ENCODE peak calls at places on chromosomes 12 and 14, in seven cellular contexts. One of them, this sample, is unnamed.

GRCh38 chr12:130838284-130838950 is 633 bp downstream of the STX2 start:
- DNase-seq in neuronal stem cell: peak; percentile 24
- DNase-seq in brain microvascular endothelial cell: peak; percentile 13
- DNase-seq in GM23248: peak; percentile 64
- DNase-seq in CD4-positive, alpha-beta T cell: no peak
- DNase-seq in left ventricle myocardium inferior: no peak
- DNase-seq in HepG2: peak; percentile 27
- DNase-seq in this sample: peak; percentile 39

GRCh38 chr12:50482566-50482965 is 22.2 kb upstream of the DIP2B start:
- DNase-seq in neuronal stem cell: no peak
- DNase-seq in brain microvascular endothelial cell: peak; percentile 16
- DNase-seq in GM23248: no peak
- DNase-seq in CD4-positive, alpha-beta T cell: no peak
- DNase-seq in left ventricle myocardium inferior: no peak
- DNase-seq in HepG2: no peak
- DNase-seq in this sample: peak; percentile 22

GRCh38 chr12:103373088-103373523 is 122.7 kb downstream of the C12orf42 start:
- DNase-seq in neuronal stem cell: no peak
- DNase-seq in brain microvascular endothelial cell: no peak
- DNase-seq in GM23248: no peak
- DNase-seq in CD4-positive, alpha-beta T cell: no peak
- DNase-seq in left ventricle myocardium inferior: no peak
- DNase-seq in HepG2: no peak
- DNase-seq in this sample: no peak

GRCh38 chr12:46224401-46224800 is 44.4 kb downstream of the SLC38A1 start:
- DNase-seq in neuronal stem cell: no peak
- DNase-seq in brain microvascular endothelial cell: no peak
- DNase-seq in GM23248: peak; percentile 94
- DNase-seq in CD4-positive, alpha-beta T cell: no peak
- DNase-seq in left ventricle myocardium inferior: peak; percentile 33
- DNase-seq in HepG2: no peak
- DNase-seq in this sample: no peak

GRCh38 chr12:91373086-91373485 is 190.5 kb upstream of the DCN start:
- DNase-seq in neuronal stem cell: no peak
- DNase-seq in brain microvascular endothelial cell: no peak
- DNase-seq in GM23248: no peak
- DNase-seq in CD4-positive, alpha-beta T cell: no peak
- DNase-seq in left ventricle myocardium inferior: no peak
- DNase-seq in HepG2: no peak
- DNase-seq in this sample: no peak

GRCh38 chr12:84397846-84398245 is 514.8 kb downstream of the SLC6A15 start:
- DNase-seq in neuronal stem cell: no peak
- DNase-seq in brain microvascular endothelial cell: no peak
- DNase-seq in GM23248: no peak
- DNase-seq in CD4-positive, alpha-beta T cell: no peak
- DNase-seq in left ventricle myocardium inferior: no peak
- DNase-seq in HepG2: no peak
- DNase-seq in this sample: no peak

GRCh38 chr14:105119410-105120025 is 49.1 kb downstream of the JAG2 start:
- DNase-seq in neuronal stem cell: no peak
- DNase-seq in brain microvascular endothelial cell: no peak
- DNase-seq in GM23248: no peak
- DNase-seq in CD4-positive, alpha-beta T cell: no peak
- DNase-seq in left ventricle myocardium inferior: no peak
- DNase-seq in HepG2: no peak
- DNase-seq in this sample: no peak

GRCh38 chr12:58633479-58633878 is 286.8 kb downstream of the LRIG3 start:
- DNase-seq in neuronal stem cell: no peak
- DNase-seq in brain microvascular endothelial cell: peak; percentile 20
- DNase-seq in GM23248: peak; percentile 30
- DNase-seq in CD4-positive, alpha-beta T cell: no peak
- DNase-seq in left ventricle myocardium inferior: no peak
- DNase-seq in HepG2: no peak
- DNase-seq in this sample: peak; percentile 8

GRCh38 chr12:12376636-12377448 is 20.0 kb downstream of the BORCS5 start:
- DNase-seq in neuronal stem cell: peak; percentile 50
- DNase-seq in brain microvascular endothelial cell: peak; percentile 18
- DNase-seq in GM23248: peak; percentile 84
- DNase-seq in CD4-positive, alpha-beta T cell: peak; percentile 15
- DNase-seq in left ventricle myocardium inferior: no peak
- DNase-seq in HepG2: peak; percentile 81
- DNase-seq in this sample: peak; percentile 68

GRCh38 chr12:27446436-27446835 is at the start of gene SMCO2:
- DNase-seq in neuronal stem cell: no peak
- DNase-seq in brain microvascular endothelial cell: no peak
- DNase-seq in GM23248: no peak
- DNase-seq in CD4-positive, alpha-beta T cell: no peak
- DNase-seq in left ventricle myocardium inferior: no peak
- DNase-seq in HepG2: no peak
- DNase-seq in this sample: no peak

GRCh38 chr12:74598819-74599218 is 61.2 kb downstream of the ATXN7L3B start:
- DNase-seq in neuronal stem cell: no peak
- DNase-seq in brain microvascular endothelial cell: no peak
- DNase-seq in GM23248: peak; percentile 4
- DNase-seq in CD4-positive, alpha-beta T cell: no peak
- DNase-seq in left ventricle myocardium inferior: no peak
- DNase-seq in HepG2: no peak
- DNase-seq in this sample: peak; percentile 57

GRCh38 chr12:64387201-64387816 is 3.2 kb downstream of the C12orf56 start:
- DNase-seq in neuronal stem cell: no peak
- DNase-seq in brain microvascular endothelial cell: no peak
- DNase-seq in GM23248: no peak
- DNase-seq in CD4-positive, alpha-beta T cell: no peak
- DNase-seq in left ventricle myocardium inferior: no peak
- DNase-seq in HepG2: no peak
- DNase-seq in this sample: peak; percentile 29

GRCh38 chr14:39243831-39244230 is 10.1 kb downstream of the MIA2 start:
- DNase-seq in neuronal stem cell: no peak
- DNase-seq in brain microvascular endothelial cell: no peak
- DNase-seq in GM23248: no peak
- DNase-seq in CD4-positive, alpha-beta T cell: no peak
- DNase-seq in left ventricle myocardium inferior: no peak
- DNase-seq in HepG2: no peak
- DNase-seq in this sample: no peak

GRCh38 chr14:105474478-105475268 is at the start of gene CRIP2:
- DNase-seq in neuronal stem cell: no peak
- DNase-seq in brain microvascular endothelial cell: no peak
- DNase-seq in GM23248: peak; percentile 83
- DNase-seq in CD4-positive, alpha-beta T cell: no peak
- DNase-seq in left ventricle myocardium inferior: peak; percentile 77
- DNase-seq in HepG2: no peak
- DNase-seq in this sample: peak; percentile 47

GRCh38 chr12:48542300-48542928 is 17.0 kb downstream of the OR8S1 start:
- DNase-seq in neuronal stem cell: peak; percentile 32
- DNase-seq in brain microvascular endothelial cell: peak; percentile 6
- DNase-seq in GM23248: peak; percentile 47
- DNase-seq in CD4-positive, alpha-beta T cell: peak; percentile 39
- DNase-seq in left ventricle myocardium inferior: no peak
- DNase-seq in HepG2: peak; percentile 27
- DNase-seq in this sample: peak; percentile 42

GRCh38 chr12:89370850-89371249 is 18.5 kb upstream of the DUSP6 start:
- DNase-seq in neuronal stem cell: no peak
- DNase-seq in brain microvascular endothelial cell: peak; percentile 79
- DNase-seq in GM23248: peak; percentile 70
- DNase-seq in CD4-positive, alpha-beta T cell: no peak
- DNase-seq in left ventricle myocardium inferior: no peak
- DNase-seq in HepG2: no peak
- DNase-seq in this sample: peak; percentile 99

GRCh38 chr12:70745066-70745465 is 107.8 kb upstream of the PTPRB start:
- DNase-seq in neuronal stem cell: no peak
- DNase-seq in brain microvascular endothelial cell: no peak
- DNase-seq in GM23248: no peak
- DNase-seq in CD4-positive, alpha-beta T cell: no peak
- DNase-seq in left ventricle myocardium inferior: no peak
- DNase-seq in HepG2: no peak
- DNase-seq in this sample: no peak

GRCh38 chr12:70747445-70747844 is 110.2 kb upstream of the PTPRB start:
- DNase-seq in neuronal stem cell: no peak
- DNase-seq in brain microvascular endothelial cell: no peak
- DNase-seq in GM23248: no peak
- DNase-seq in CD4-positive, alpha-beta T cell: no peak
- DNase-seq in left ventricle myocardium inferior: no peak
- DNase-seq in HepG2: no peak
- DNase-seq in this sample: no peak

GRCh38 chr12:70741266-70741665 is 104.0 kb upstream of the PTPRB start:
- DNase-seq in neuronal stem cell: no peak
- DNase-seq in brain microvascular endothelial cell: no peak
- DNase-seq in GM23248: no peak
- DNase-seq in CD4-positive, alpha-beta T cell: no peak
- DNase-seq in left ventricle myocardium inferior: no peak
- DNase-seq in HepG2: no peak
- DNase-seq in this sample: no peak

GRCh38 chr12:70739741-70740140 is 102.5 kb upstream of the PTPRB start:
- DNase-seq in neuronal stem cell: no peak
- DNase-seq in brain microvascular endothelial cell: no peak
- DNase-seq in GM23248: no peak
- DNase-seq in CD4-positive, alpha-beta T cell: no peak
- DNase-seq in left ventricle myocardium inferior: no peak
- DNase-seq in HepG2: no peak
- DNase-seq in this sample: no peak

DNA sequence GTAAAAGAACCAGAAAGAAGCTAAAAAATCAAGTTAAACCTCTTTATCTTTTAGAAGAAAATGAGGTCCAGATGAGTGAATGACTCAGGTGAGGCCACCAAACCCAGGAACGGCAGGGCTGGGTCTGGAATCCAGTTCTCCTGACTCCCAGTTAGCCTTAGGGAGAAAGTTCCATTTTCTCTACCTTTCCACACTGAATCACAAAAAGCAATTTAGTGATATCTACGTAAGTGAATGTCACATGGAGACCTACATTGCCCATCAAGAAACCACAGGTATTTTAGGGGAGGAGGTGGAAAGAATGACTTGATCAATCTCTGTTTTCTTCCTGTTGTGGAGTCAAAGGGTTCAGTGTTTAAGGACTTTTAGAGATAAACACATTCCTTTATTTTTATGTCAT is 106.9 kb upstream of the PTPRB start:
- DNase-seq in neuronal stem cell: no peak
- DNase-seq in brain microvascular endothelial cell: no peak
- DNase-seq in GM23248: peak; percentile 10
- DNase-seq in CD4-positive, alpha-beta T cell: no peak
- DNase-seq in left ventricle myocardium inferior: no peak
- DNase-seq in HepG2: no peak
- DNase-seq in this sample: peak; percentile 80
- H3K27ac ChIP-seq in neuronal stem cell: no peak overlapping the region
- H3K27ac ChIP-seq in brain microvascular endothelial cell: no peak overlapping the region
- H3K27ac ChIP-seq in GM23248: no peak overlapping the region
- H3K27ac ChIP-seq in CD4-positive, alpha-beta T cell: no peak overlapping the region
- H3K27ac ChIP-seq in left ventricle myocardium inferior: no peak overlapping the region
- H3K27ac ChIP-seq in HepG2: no peak overlapping the region
- H3K27ac ChIP-seq in this sample: no peak overlapping the region

GRCh38 chr12:114529956-114530355 is 124.0 kb upstream of the TBX5 start:
- DNase-seq in neuronal stem cell: no peak
- DNase-seq in brain microvascular endothelial cell: no peak
- DNase-seq in GM23248: peak; percentile 48
- DNase-seq in CD4-positive, alpha-beta T cell: no peak
- DNase-seq in left ventricle myocardium inferior: no peak
- DNase-seq in HepG2: no peak
- DNase-seq in this sample: no peak
- H3K27ac ChIP-seq in neuronal stem cell: no peak overlapping the region
- H3K27ac ChIP-seq in brain microvascular endothelial cell: no peak overlapping the region
- H3K27ac ChIP-seq in GM23248: no peak overlapping the region
- H3K27ac ChIP-seq in CD4-positive, alpha-beta T cell: no peak overlapping the region
- H3K27ac ChIP-seq in left ventricle myocardium inferior: no peak overlapping the region
- H3K27ac ChIP-seq in HepG2: no peak overlapping the region
- H3K27ac ChIP-seq in this sample: no peak overlapping the region

GRCh38 chr12:6764011-6764828 is 1.9 kb upstream of the PTMS start:
- DNase-seq in neuronal stem cell: peak; percentile 99
- DNase-seq in brain microvascular endothelial cell: peak; percentile 99
- DNase-seq in GM23248: peak; percentile 96
- DNase-seq in CD4-positive, alpha-beta T cell: no peak
- DNase-seq in left ventricle myocardium inferior: peak; percentile 93
- DNase-seq in HepG2: peak; percentile 95
- DNase-seq in this sample: peak; percentile 95

GRCh38 chr12:6765048-6765633 is 1.0 kb upstream of the PTMS start:
- DNase-seq in neuronal stem cell: no peak
- DNase-seq in brain microvascular endothelial cell: no peak
- DNase-seq in GM23248: peak; percentile 54
- DNase-seq in CD4-positive, alpha-beta T cell: no peak
- DNase-seq in left ventricle myocardium inferior: no peak
- DNase-seq in HepG2: no peak
- DNase-seq in this sample: peak; percentile 24

GRCh38 chr12:6761849-6762248 is 4.3 kb upstream of the PTMS start:
- DNase-seq in neuronal stem cell: no peak
- DNase-seq in brain microvascular endothelial cell: no peak
- DNase-seq in GM23248: no peak
- DNase-seq in CD4-positive, alpha-beta T cell: no peak
- DNase-seq in left ventricle myocardium inferior: no peak
- DNase-seq in HepG2: no peak
- DNase-seq in this sample: no peak

GRCh38 chr12:6765634-6766581 is at the start of gene PTMS:
- DNase-seq in neuronal stem cell: peak; percentile 89
- DNase-seq in brain microvascular endothelial cell: peak; percentile 71
- DNase-seq in GM23248: peak; percentile 83
- DNase-seq in CD4-positive, alpha-beta T cell: no peak
- DNase-seq in left ventricle myocardium inferior: peak; percentile 86
- DNase-seq in HepG2: peak; percentile 41
- DNase-seq in this sample: peak; percentile 91

DNA sequence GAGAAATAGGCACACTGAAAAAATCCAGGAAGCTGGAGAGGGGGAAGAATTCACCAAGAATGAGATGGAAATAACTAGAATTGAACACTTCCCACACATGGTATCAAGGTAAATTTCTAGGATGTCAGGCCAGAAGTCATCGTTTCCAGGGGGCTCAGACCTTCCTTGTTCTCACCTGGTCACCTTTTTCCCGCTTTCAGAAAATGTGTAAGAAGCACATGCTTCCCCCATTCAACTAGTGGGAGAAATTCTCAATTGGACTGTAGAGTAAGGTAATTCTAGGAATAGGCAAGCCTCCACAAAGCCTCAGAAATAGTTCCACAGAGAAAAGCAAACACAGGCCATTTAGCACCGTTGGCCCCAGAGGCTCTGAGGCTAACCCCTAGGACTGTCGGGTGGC is 2.8 kb upstream of the PTMS start:
- DNase-seq in neuronal stem cell: no peak
- DNase-seq in brain microvascular endothelial cell: no peak
- DNase-seq in GM23248: no peak
- DNase-seq in CD4-positive, alpha-beta T cell: no peak
- DNase-seq in left ventricle myocardium inferior: no peak
- DNase-seq in HepG2: no peak
- DNase-seq in this sample: no peak
- H3K27ac ChIP-seq in neuronal stem cell: peak overlapping the region; percentile 95
- H3K27ac ChIP-seq in brain microvascular endothelial cell: peak overlapping the region; percentile 79
- H3K27ac ChIP-seq in GM23248: peak overlapping the region; percentile 73
- H3K27ac ChIP-seq in CD4-positive, alpha-beta T cell: no peak overlapping the region
- H3K27ac ChIP-seq in left ventricle myocardium inferior: peak overlapping the region; percentile 97
- H3K27ac ChIP-seq in HepG2: peak overlapping the region; percentile 54
- H3K27ac ChIP-seq in this sample: peak overlapping the region; percentile 24

DNA sequence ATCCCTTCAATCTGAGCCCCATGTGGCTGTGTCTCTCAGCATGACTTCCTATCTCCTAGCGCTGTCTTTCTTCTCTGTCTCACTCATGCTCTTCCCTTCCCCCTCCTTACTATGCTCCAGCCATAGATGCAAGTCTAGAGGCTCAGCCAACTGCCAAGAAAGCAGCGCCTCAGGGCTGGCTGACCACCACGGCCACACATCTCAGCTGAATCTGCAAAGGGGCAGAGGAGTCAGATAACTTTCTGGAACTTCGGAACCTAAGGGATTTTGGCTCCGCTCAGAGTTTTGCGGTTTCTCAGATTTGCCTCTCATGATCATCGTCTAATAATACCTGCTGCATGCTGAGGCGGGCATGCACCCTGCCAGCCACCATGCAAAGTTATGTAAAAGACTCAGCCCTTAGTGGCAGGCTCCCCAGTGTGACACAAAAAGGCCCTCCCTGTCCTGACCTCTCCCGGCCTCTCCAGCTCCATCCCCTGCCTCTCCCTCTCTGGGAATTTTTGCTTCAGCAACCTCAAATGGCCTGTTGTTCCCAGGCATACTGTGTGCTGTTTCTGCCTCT is 5.0 kb upstream of the FGF6 start:
- DNase-seq in neuronal stem cell: no peak
- DNase-seq in brain microvascular endothelial cell: no peak
- DNase-seq in GM23248: no peak
- DNase-seq in CD4-positive, alpha-beta T cell: no peak
- DNase-seq in left ventricle myocardium inferior: no peak
- DNase-seq in HepG2: no peak
- DNase-seq in this sample: peak; percentile 20
- H3K27ac ChIP-seq in neuronal stem cell: peak overlapping the region; percentile 72
- H3K27ac ChIP-seq in brain microvascular endothelial cell: no peak overlapping the region
- H3K27ac ChIP-seq in GM23248: no peak overlapping the region
- H3K27ac ChIP-seq in CD4-positive, alpha-beta T cell: no peak overlapping the region
- H3K27ac ChIP-seq in left ventricle myocardium inferior: no peak overlapping the region
- H3K27ac ChIP-seq in HepG2: no peak overlapping the region
- H3K27ac ChIP-seq in this sample: no peak overlapping the region